ENCODE peak calls at places on chromosomes 4 and X, in four cellular contexts. L is coronary artery, K is pancreas, A is OCI-LY7. V is an unnamed sample.

GRCh38 chr4:176357359-176358082 is 37.8 kb downstream of the SPCS3 start:
- DNase-seq in A (no peak), K (no peak), L (no peak), V (no peak)

GRCh38 chrX:24301806-24302205 is 12.1 kb downstream of the SUPT20HL2 start:
- DNase-seq in K (no peak), A (no peak), L (no peak), V (no peak)

GRCh38 chr4:119585771-119586170 is 42.8 kb downstream of the PDE5A start:
- DNase-seq in K (no peak), L (no peak), A (no peak), V (no peak)

GRCh38 chr4:176788248-176788647 is 4.5 kb downstream of the VEGFC start:
- DNase-seq in L (no peak), K (no peak), A (no peak), V (no peak)

GRCh38 chrX:33205321-33205720 is 6.0 kb downstream of the DMD start:
- DNase-seq in L (no peak), K (no peak), A (no peak), V (no peak)

GRCh38 chr4:1405636-1406415 is 416 bp downstream of the NKX1-1 start:
- DNase-seq in L (peak; percentile 45), A (no peak), K (no peak), V (peak; percentile 59)

GRCh38 chrX:71634366-71634765 is 16.1 kb upstream of the CXCR3 start:
- DNase-seq in A (no peak), L (no peak), K (no peak), V (no peak)

GRCh38 chr4:77201857-77202256 is 44.9 kb downstream of the CCNG2 start:
- DNase-seq in K (no peak), A (no peak), L (no peak), V (no peak)

GRCh38 chr4:147034372-147034771 is 88.7 kb upstream of the TTC29 start:
- DNase-seq in K (no peak), L (no peak), A (no peak), V (no peak)

GRCh38 chr4:118281611-118282442 is 71.0 kb downstream of the PRSS12 start:
- DNase-seq in L (no peak), K (no peak), A (no peak), V (no peak)

GRCh38 chr4:168440442-168441264 is 39.6 kb downstream of the DDX60L start:
- DNase-seq in L (no peak), K (no peak), A (no peak), V (no peak)

GRCh38 chr4:94290245-94290644 is 52.4 kb downstream of the HPGDS start:
- DNase-seq in K (no peak), A (no peak), L (no peak), V (no peak)

GRCh38 chr4:159047478-159048165 is 55.3 kb upstream of the RAPGEF2 start:
- DNase-seq in L (no peak), A (no peak), K (no peak), V (no peak)

GRCh38 chr4:108135549-108136209 is 33.1 kb downstream of the LEF1 start:
- DNase-seq in K (no peak), A (no peak), L (no peak), V (no peak)

GRCh38 chr4:110830461-110830860 is 207.6 kb upstream of the PITX2 start:
- DNase-seq in L (no peak), A (no peak), K (no peak), V (no peak)

GRCh38 chrX:131792789-131793462 is 230.2 kb upstream of the STK26 start:
- DNase-seq in A (peak; percentile 14), L (peak; percentile 89), K (peak; percentile 73), V (no peak)

GRCh38 chrX:131792356-131792749 is 230.7 kb upstream of the STK26 start:
- DNase-seq in A (no peak), L (peak; percentile 93), K (peak; percentile 77), V (no peak)

GRCh38 chrX:131795442-131796229 is 227.5 kb upstream of the STK26 start:
- DNase-seq in A (no peak), L (no peak), K (peak; percentile 64), V (no peak)

GRCh38 chrX:131789664-131790063 is 233.4 kb upstream of the STK26 start:
- DNase-seq in A (no peak), K (no peak), L (no peak), V (no peak)

DNA sequence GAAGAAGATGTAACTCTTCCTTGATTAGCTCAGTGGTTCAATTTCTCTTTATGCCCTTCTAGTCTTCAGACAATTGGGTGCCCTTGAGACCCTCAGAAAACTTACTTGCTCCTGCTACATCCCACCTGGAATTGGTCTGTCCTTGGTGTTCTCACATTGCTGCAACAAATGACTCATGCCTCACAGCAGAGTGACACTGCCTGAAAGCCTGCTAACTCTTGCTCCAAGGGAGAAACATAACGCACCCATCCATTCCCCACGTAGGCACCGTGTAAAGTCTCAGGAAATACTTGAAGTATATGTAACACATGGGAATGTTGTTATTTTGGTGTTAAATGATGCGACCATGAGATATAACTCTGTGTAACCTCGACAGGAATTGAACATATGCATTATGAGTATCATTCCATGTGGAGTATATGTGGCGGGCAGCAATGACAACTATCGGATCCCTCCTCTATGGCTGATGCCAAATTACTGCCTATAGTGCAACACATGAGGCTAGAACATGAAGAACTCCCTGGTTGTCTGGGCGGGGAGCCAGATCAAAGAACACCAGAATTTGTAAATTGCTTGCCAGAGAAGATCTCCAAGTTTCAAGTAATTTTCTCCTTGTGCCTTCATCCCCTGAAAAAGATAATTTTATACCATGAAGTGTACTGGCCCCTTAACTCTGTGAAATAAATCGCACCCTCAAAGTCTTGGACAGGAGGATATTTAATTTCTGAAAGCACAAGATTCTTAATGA is 231.3 kb upstream of the STK26 start:
- DNase-seq in A (no peak), K (no peak), L (no peak), V (no peak)
- H3K4me3 ChIP-seq in A (no peak overlapping the region), K (peak overlapping the region; percentile 36), L (peak overlapping the region; percentile 67), V (no peak overlapping the region)

DNA sequence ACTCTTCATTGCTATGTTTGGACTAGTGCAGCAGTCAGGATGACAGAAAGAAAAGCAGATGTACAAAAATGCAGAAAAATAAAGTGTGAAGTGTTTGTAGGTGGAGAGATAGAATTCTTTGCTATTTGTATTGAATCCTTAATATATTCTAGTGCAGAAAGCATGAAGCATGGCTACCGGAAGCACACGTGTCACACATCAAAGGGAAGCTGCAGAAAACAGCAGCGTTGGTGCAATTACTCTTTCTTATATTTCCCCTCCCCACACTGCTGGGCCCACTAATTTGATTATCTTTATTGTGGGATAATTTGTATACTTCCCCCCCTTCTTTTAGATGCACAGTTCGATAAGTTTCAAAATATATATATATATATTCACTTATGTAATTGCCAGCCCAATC is 35.9 kb upstream of the TAPT1 start:
- DNase-seq in A (peak; percentile 86), K (no peak), L (no peak), V (no peak)
- TF ChIP-seq CTCF in A (no peak), K (no peak), L (no peak), V (no peak)

GRCh38 chr4:3414421-3415279 is 27.1 kb upstream of the HGFAC start:
- DNase-seq in L (no peak), K (no peak), A (no peak), V (peak; percentile 57)
- H3K27ac ChIP-seq in L (no peak overlapping the region), K (no peak overlapping the region), A (no peak overlapping the region), V (no peak overlapping the region)

GRCh38 chr4:7002336-7002735 is 40.8 kb upstream of the TADA2B start:
- DNase-seq in L (no peak), K (peak; percentile 20), A (no peak), V (no peak)

GRCh38 chr4:7000421-7001176 is 42.6 kb upstream of the TADA2B start:
- DNase-seq in K (peak; percentile 22), A (no peak), L (no peak), V (no peak)

GRCh38 chr4:6996481-6996880 is 46.7 kb upstream of the TADA2B start:
- DNase-seq in A (no peak), K (no peak), L (no peak), V (no peak)

GRCh38 chr4:7001271-7001670 is 41.9 kb upstream of the TADA2B start:
- DNase-seq in K (peak; percentile 31), L (no peak), A (no peak), V (no peak)

DNA sequence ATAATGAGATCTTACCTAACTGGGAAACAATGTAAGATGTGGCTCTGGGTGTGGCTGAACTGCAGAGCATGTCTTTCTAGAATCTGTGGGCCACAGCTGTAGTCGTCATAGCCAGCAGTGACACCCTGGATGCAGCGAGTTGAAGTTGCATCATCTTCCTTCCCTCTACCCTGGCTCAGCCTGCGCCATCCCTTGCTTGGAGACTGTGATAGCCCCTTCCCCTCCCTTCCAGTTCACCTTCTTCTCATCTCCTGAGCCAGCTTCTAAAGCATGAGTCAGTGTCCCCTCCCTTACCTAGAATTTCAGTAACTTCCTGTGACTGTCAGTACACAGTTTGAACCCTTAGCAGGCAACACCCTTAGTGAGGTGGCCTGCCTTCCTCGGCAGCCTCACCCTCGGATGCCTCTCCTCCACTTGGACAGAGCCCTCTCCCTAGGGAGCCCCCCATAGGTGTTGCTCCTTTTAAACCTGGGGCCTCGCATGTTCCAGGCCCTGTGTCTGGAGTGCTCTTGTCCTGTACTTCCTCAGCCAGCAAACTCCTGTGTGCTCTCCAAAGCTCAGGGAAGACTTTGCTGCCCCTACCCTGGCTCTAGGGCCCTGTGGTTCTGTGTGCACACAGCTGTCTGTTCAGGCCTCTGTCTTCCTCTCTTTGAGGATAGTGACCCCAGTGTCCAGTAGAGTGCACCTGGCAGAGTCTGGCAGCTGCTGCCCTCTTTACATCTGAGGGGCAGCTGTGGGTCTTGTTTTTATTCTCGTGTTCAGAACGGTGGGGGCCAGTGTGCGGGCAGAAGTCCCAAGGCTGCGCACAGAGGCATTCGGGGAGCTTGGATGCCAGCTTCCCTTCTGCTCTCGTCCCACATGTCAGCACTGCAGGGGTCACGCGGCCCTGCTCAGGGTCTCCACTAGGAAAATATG is 43.7 kb upstream of the TADA2B start:
- DNase-seq in K (peak; percentile 35), L (no peak), A (no peak), V (no peak)
- H3K4me3 ChIP-seq in K (no peak overlapping the region), L (no peak overlapping the region), A (no peak overlapping the region), V (no peak overlapping the region)

V was measured in upper lobe of right lung.